ENCODE peak calls at places on chromosome 16, in eight cellular contexts. S, K, I, T, J, X, E and D are unnamed samples.

GRCh38 chr16:85211247-85211910 is 99.1 kb upstream of the CIBAR2 start:
- DNase-seq in T (no peak), J (no peak), I (peak; percentile 15), K (no peak), E (no peak), X (peak; percentile 55), S (no peak), D (no peak)

GRCh38 chr16:56298948-56299602 is 107.8 kb downstream of the GNAO1 start:
- DNase-seq in S (no peak), E (no peak), J (no peak), T (no peak), X (no peak), K (no peak), I (no peak), D (no peak)

GRCh38 chr16:2811703-2812471 is 5.2 kb upstream of the PRSS21 start:
- DNase-seq in I (no peak), X (no peak), K (no peak), T (no peak), J (no peak), S (no peak), E (no peak), D (no peak)

GRCh38 chr16:86775401-86775985 is 197.1 kb downstream of the FOXL1 start:
- DNase-seq in J (no peak), K (no peak), X (peak; percentile 18), T (no peak), I (no peak), E (no peak), S (no peak), D (no peak)

GRCh38 chr16:74558873-74559272 is 48.0 kb downstream of the GLG1 start:
- DNase-seq in J (no peak), E (no peak), I (no peak), S (no peak), K (no peak), T (no peak), X (no peak), D (no peak)

GRCh38 chr16:51994597-51994996 is 552.3 kb downstream of the TOX3 start:
- DNase-seq in X (peak; percentile 5), I (no peak), K (no peak), E (no peak), T (no peak), S (no peak), J (peak; percentile 61), D (no peak)

GRCh38 chr16:53756329-53756996 is 52.5 kb downstream of the FTO start:
- DNase-seq in E (no peak), K (no peak), J (no peak), X (no peak), I (no peak), T (no peak), S (peak; percentile 71), D (no peak)

GRCh38 chr16:12503201-12503600 is 300.5 kb downstream of the CPPED1 start:
- DNase-seq in I (no peak), T (no peak), K (no peak), S (peak; percentile 17), J (no peak), E (no peak), X (no peak), D (no peak)

GRCh38 chr16:51886456-51886855 is 660.5 kb downstream of the TOX3 start:
- DNase-seq in I (no peak), K (no peak), T (no peak), E (no peak), S (no peak), X (no peak), J (no peak), D (no peak)

GRCh38 chr16:457732-458400 is 32.4 kb downstream of the RAB11FIP3 start:
- DNase-seq in X (no peak), T (no peak), S (no peak), E (no peak), I (no peak), J (no peak), K (no peak), D (no peak)